ENCODE peak calls at places on chromosome 5, in four cellular contexts. M is K562, N is IMR-90, W is endothelial cell of umbilical vein. S is an unnamed sample. For H3K9me1, the result is how much of the 10 kb centered on the place peaks cover.

GRCh38 chr5:55625603-55625875 is 86.6 kb downstream of the SLC38A9 start:
- DNase-seq in M (no peak), N (no peak), W (no peak), S (no peak)

GRCh38 chr5:137743031-137743640 is 7.2 kb upstream of the KLHL3 start:
- DNase-seq in M (peak), N (peak), W (peak), S (peak)

GRCh38 chr5:956941-957729 is 51.5 kb upstream of the NKD2 start:
- DNase-seq in M (no peak), N (peak), W (peak), S (no peak)

GRCh38 chr5:166750376-166750775 is 1541.1 kb upstream of the WWC1 start:
- DNase-seq in M (no peak), N (no peak), W (no peak), S (no peak)

GRCh38 chr5:7705736-7706135 is 145.2 kb downstream of the CFAP90 start:
- DNase-seq in M (no peak), N (no peak), W (no peak), S (no peak)

GRCh38 chr5:6759401-6759800 is 46.2 kb downstream of the TENT4A start:
- DNase-seq in M (peak), N (no peak), W (no peak), S (peak)

GRCh38 chr5:141865406-141865805 is 12.8 kb downstream of the PCDH1 start:
- DNase-seq in M (no peak), N (no peak), W (no peak), S (no peak)

GRCh38 chr5:127833999-127834953 is 131.1 kb downstream of the CCDC192 start:
- DNase-seq in M (no peak), N (no peak), W (no peak), S (no peak)

GRCh38 chr5:74241751-74242140 is 398.8 kb downstream of the ENC1 start:
- DNase-seq in M (no peak), N (peak), W (no peak), S (peak)

GRCh38 chr5:163890211-163890610 is 384.8 kb downstream of the MAT2B start:
- DNase-seq in M (no peak), N (peak), W (no peak), S (no peak)

GRCh38 chr5:172523146-172523745 is 68.9 kb upstream of the SH3PXD2B start:
- DNase-seq in M (no peak), N (no peak), W (no peak), S (no peak)

GRCh38 chr5:140342287-140342686 is 4.1 kb downstream of the HBEGF start:
- DNase-seq in M (no peak), N (no peak), W (no peak), S (no peak)

GRCh38 chr5:10910261-10910660 is 149.2 kb upstream of the DAP start:
- DNase-seq in M (no peak), N (no peak), W (no peak), S (no peak)

GRCh38 chr5:10913846-10914245 is 152.8 kb upstream of the DAP start:
- DNase-seq in M (peak), N (peak), W (no peak), S (peak)

GRCh38 chr5:10913181-10913810 is 152.3 kb upstream of the DAP start:
- DNase-seq in M (no peak), N (no peak), W (no peak), S (no peak)

GRCh38 chr5:10912435-10912834 is 151.4 kb upstream of the DAP start:
- DNase-seq in M (no peak), N (no peak), W (no peak), S (no peak)

DNA sequence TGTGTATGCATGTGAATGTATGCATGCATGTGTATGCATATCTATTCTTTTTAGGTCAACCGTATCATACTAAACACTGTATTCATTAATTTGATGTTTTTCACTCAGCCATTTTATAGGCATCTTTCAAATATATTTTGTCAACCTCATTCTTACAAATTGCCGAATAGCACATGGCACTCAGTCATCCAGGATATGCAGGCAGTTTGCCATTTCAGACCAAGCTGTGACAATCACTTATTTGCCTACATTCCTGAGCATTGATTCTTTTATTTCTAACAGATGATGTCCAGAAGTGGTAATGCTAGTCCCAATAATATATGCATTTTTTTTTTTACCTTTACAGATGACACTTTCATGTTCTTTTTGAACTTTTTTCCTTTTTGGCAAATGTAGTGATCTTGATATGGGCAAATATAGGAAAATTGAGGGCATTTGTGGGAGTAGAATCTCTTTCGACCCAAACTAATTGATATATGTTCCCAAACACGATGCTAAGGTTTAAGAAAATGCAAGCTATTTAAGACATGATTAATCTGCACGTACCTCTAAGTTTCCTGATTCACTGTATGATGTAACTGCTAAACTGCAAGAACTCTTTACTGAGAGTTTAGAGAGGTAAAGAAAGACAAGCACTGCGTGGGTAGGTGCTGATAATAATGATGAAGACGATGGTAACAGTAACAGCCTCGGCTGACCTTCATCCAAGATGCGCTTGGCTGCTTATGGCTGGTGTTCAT is 153.9 kb upstream of the DAP start:
- DNase-seq in M (no peak), N (no peak), W (no peak), S (no peak)
- H3K4me3 ChIP-seq in M (no peak), N (no peak), W (no peak), S (no peak)

GRCh38 chr5:33738967-33739366 is 152.8 kb downstream of the ADAMTS12 start:
- DNase-seq in M (no peak), N (no peak), W (no peak), S (no peak)

GRCh38 chr5:33737697-33738096 is 154.1 kb downstream of the ADAMTS12 start:
- DNase-seq in M (no peak), N (no peak), W (no peak), S (no peak)

GRCh38 chr5:33745101-33745770 is 146.6 kb downstream of the ADAMTS12 start:
- DNase-seq in M (no peak), N (peak), W (no peak), S (no peak)

GRCh38 chr5:33738097-33738496 is 153.7 kb downstream of the ADAMTS12 start:
- DNase-seq in M (no peak), N (no peak), W (no peak), S (no peak)

DNA sequence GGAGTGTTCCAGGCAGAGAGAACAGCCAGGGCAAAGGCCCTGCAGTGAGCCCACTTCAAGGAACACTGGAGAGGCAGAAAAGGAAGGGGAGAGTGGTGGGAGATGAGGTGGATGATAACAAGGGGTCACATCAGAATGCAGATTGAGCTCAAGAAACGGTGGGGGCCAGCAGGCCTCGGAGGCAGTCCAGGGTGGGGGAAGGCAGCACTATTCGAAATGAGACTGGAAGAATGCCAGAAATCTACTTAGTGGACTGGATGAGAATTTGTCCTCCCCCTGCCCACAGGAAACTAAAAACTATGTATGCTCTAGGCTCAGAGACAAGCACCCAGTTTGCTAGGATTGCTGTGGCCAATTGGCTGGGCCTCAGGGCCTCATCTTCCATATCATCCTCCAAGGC is 148.7 kb downstream of the ADAMTS12 start:
- DNase-seq in M (no peak), N (no peak), W (no peak), S (no peak)
- H3K27ac ChIP-seq in M (no peak), N (no peak), W (no peak), S (no peak)

GRCh38 chr5:28451478-28451877 is 1413.1 kb upstream of the CDH9 start:
- DNase-seq in M (no peak), N (no peak), W (no peak), S (no peak)
- H3K9me1 ChIP-seq in M (under half), N (under half), W (under half), S (under half)

GRCh38 chr5:131252824-131253171 is 11.1 kb upstream of the CDC42SE2 start:
- DNase-seq in M (peak), N (no peak), W (peak), S (no peak)
- H3K4me3 ChIP-seq in M (no peak), N (no peak), W (no peak), S (no peak)

GRCh38 chr5:154049685-154050084 is 10.9 kb downstream of the MFAP3 start:
- DNase-seq in M (no peak), N (no peak), W (no peak), S (no peak)
- H3K27ac ChIP-seq in M (no peak), N (no peak), W (no peak), S (no peak)

DNA sequence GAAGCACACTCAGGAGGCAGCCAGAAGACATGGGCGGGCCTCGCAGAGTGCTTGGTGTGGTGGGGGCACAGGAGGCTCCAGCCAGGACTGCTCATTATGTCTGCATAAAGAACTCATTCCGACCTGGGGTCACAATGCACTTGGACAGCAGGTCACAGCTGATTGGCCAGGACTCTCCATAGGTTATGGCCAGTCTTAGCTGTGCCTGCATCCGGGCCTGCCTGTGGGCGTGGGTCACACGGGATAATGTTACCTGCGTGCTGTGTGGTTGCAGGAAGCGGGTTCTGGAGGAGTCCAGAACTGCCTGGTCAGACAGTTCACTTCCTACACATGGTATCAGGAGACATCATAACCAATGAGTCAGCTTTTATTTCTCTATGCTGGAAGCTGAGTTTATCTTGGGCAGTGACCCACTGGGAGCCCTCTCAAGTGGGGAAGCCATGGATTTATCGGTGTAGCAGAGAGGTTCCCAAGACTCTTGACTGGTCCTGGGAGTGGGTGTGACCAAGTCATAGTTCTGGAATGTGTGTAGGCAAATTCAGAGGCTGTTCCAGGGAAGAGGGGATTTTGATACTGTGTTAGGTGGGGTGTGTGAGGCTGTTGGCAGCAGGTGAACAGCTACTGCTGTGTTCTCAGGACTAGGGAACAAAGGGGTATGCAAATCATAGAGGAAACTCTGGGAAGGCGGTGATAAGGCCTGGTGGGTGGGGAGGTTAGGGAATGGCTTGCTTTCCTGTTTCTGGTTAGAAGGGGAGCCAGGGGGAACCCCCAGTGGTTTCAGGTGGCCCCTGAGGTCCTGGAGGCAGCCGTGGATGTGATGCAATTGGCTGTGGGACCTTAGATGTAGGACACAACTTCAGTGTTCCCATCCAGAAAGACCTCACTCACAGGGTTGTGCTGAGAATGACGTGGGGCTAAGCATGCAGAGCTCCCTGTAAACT is 51.3 kb downstream of the ARHGEF37 start:
- DNase-seq in M (peak), N (peak), W (peak), S (peak)
- H3K9me1 ChIP-seq in M (under half), N (under half), W (under half), S (under half)

GRCh38 chr5:174798411-174798930 is 74.1 kb downstream of the MSX2 start:
- DNase-seq in M (no peak), N (no peak), W (no peak), S (no peak)
- H3K4me3 ChIP-seq in M (no peak), N (no peak), W (no peak), S (no peak)